ENCODE peak calls at places on chromosomes 7 and 10, in seven cellular contexts. One of them, this sample, is unnamed.

GRCh38 chr7:66366701-66367100 is 161.6 kb downstream of the TPST1 start:
- DNase-seq in EL: peak
- DNase-seq in activated CD4-positive, CD25-positive, alpha-beta regulatory T cell: no peak
- DNase-seq in mesenteric fat pad: peak
- DNase-seq in head of caudate nucleus: no peak
- DNase-seq in SW480: no peak
- DNase-seq in type B pancreatic cell: no peak
- DNase-seq in this sample: no peak

GRCh38 chr10:19908991-19909699 is 92.9 kb downstream of the PLXDC2 start:
- DNase-seq in mesenteric fat pad: no peak
- DNase-seq in type B pancreatic cell: no peak
- DNase-seq in head of caudate nucleus: no peak
- DNase-seq in SW480: no peak
- DNase-seq in EL: no peak
- DNase-seq in activated CD4-positive, CD25-positive, alpha-beta regulatory T cell: no peak
- DNase-seq in this sample: no peak

GRCh38 chr10:102605712-102606111 is 38.6 kb upstream of the TRIM8 start:
- DNase-seq in EL: peak
- DNase-seq in head of caudate nucleus: no peak
- DNase-seq in SW480: peak
- DNase-seq in mesenteric fat pad: no peak
- DNase-seq in activated CD4-positive, CD25-positive, alpha-beta regulatory T cell: no peak
- DNase-seq in type B pancreatic cell: no peak
- DNase-seq in this sample: no peak

GRCh38 chr7:65809259-65809981 is 63.5 kb upstream of the VKORC1L1 start:
- DNase-seq in head of caudate nucleus: no peak
- DNase-seq in EL: no peak
- DNase-seq in mesenteric fat pad: peak
- DNase-seq in SW480: no peak
- DNase-seq in type B pancreatic cell: no peak
- DNase-seq in activated CD4-positive, CD25-positive, alpha-beta regulatory T cell: no peak
- DNase-seq in this sample: no peak

GRCh38 chr7:7773334-7774308 is 55.2 kb upstream of the RPA3 start:
- DNase-seq in type B pancreatic cell: no peak
- DNase-seq in EL: no peak
- DNase-seq in mesenteric fat pad: no peak
- DNase-seq in head of caudate nucleus: no peak
- DNase-seq in SW480: no peak
- DNase-seq in activated CD4-positive, CD25-positive, alpha-beta regulatory T cell: no peak
- DNase-seq in this sample: no peak

GRCh38 chr10:45444976-45445898 is 71.2 kb downstream of the ALOX5 start:
- DNase-seq in head of caudate nucleus: no peak
- DNase-seq in type B pancreatic cell: no peak
- DNase-seq in EL: no peak
- DNase-seq in activated CD4-positive, CD25-positive, alpha-beta regulatory T cell: no peak
- DNase-seq in SW480: no peak
- DNase-seq in mesenteric fat pad: no peak
- DNase-seq in this sample: no peak

GRCh38 chr7:30984359-30985107 is 20.8 kb downstream of the GHRHR start:
- DNase-seq in activated CD4-positive, CD25-positive, alpha-beta regulatory T cell: no peak
- DNase-seq in type B pancreatic cell: no peak
- DNase-seq in SW480: peak
- DNase-seq in EL: peak
- DNase-seq in head of caudate nucleus: no peak
- DNase-seq in mesenteric fat pad: no peak
- DNase-seq in this sample: no peak

GRCh38 chr7:130281227-130281626 is 11.7 kb upstream of the CPA4 start:
- DNase-seq in SW480: no peak
- DNase-seq in EL: peak
- DNase-seq in activated CD4-positive, CD25-positive, alpha-beta regulatory T cell: no peak
- DNase-seq in mesenteric fat pad: no peak
- DNase-seq in head of caudate nucleus: no peak
- DNase-seq in type B pancreatic cell: no peak
- DNase-seq in this sample: no peak

GRCh38 chr7:128940494-128941322 is 3.0 kb downstream of the IRF5 start:
- DNase-seq in activated CD4-positive, CD25-positive, alpha-beta regulatory T cell: no peak
- DNase-seq in type B pancreatic cell: no peak
- DNase-seq in SW480: no peak
- DNase-seq in head of caudate nucleus: no peak
- DNase-seq in EL: no peak
- DNase-seq in mesenteric fat pad: no peak
- DNase-seq in this sample: no peak

GRCh38 chr7:123351506-123352225 is 151.9 kb upstream of the SLC13A1 start:
- DNase-seq in head of caudate nucleus: no peak
- DNase-seq in activated CD4-positive, CD25-positive, alpha-beta regulatory T cell: no peak
- DNase-seq in mesenteric fat pad: no peak
- DNase-seq in EL: no peak
- DNase-seq in type B pancreatic cell: no peak
- DNase-seq in SW480: no peak
- DNase-seq in this sample: no peak

GRCh38 chr10:85791846-85792532 is 574.6 kb downstream of the GRID1 start:
- DNase-seq in head of caudate nucleus: no peak
- DNase-seq in EL: no peak
- DNase-seq in type B pancreatic cell: no peak
- DNase-seq in SW480: peak
- DNase-seq in mesenteric fat pad: no peak
- DNase-seq in activated CD4-positive, CD25-positive, alpha-beta regulatory T cell: no peak
- DNase-seq in this sample: no peak

GRCh38 chr10:26881600-26882331 is 21.0 kb upstream of the ABI1 start:
- DNase-seq in EL: peak
- DNase-seq in mesenteric fat pad: no peak
- DNase-seq in activated CD4-positive, CD25-positive, alpha-beta regulatory T cell: no peak
- DNase-seq in head of caudate nucleus: no peak
- DNase-seq in SW480: peak
- DNase-seq in type B pancreatic cell: no peak
- DNase-seq in this sample: peak

GRCh38 chr10:79397575-79398303 is 47.7 kb downstream of the ZCCHC24 start:
- DNase-seq in head of caudate nucleus: no peak
- DNase-seq in EL: no peak
- DNase-seq in mesenteric fat pad: no peak
- DNase-seq in activated CD4-positive, CD25-positive, alpha-beta regulatory T cell: no peak
- DNase-seq in SW480: no peak
- DNase-seq in type B pancreatic cell: no peak
- DNase-seq in this sample: no peak

GRCh38 chr10:88881335-88881734 is 1.3 kb downstream of the STAMBPL1 start:
- DNase-seq in head of caudate nucleus: no peak
- DNase-seq in mesenteric fat pad: no peak
- DNase-seq in type B pancreatic cell: no peak
- DNase-seq in SW480: no peak
- DNase-seq in activated CD4-positive, CD25-positive, alpha-beta regulatory T cell: no peak
- DNase-seq in EL: peak
- DNase-seq in this sample: no peak

GRCh38 chr10:94546616-94547175 is 1.1 kb downstream of the HELLS start:
- DNase-seq in head of caudate nucleus: no peak
- DNase-seq in EL: peak
- DNase-seq in SW480: peak
- DNase-seq in mesenteric fat pad: no peak
- DNase-seq in type B pancreatic cell: no peak
- DNase-seq in activated CD4-positive, CD25-positive, alpha-beta regulatory T cell: no peak
- DNase-seq in this sample: peak

GRCh38 chr10:132141526-132142395 is 45.0 kb upstream of the DPYSL4 start:
- DNase-seq in EL: no peak
- DNase-seq in mesenteric fat pad: peak
- DNase-seq in type B pancreatic cell: no peak
- DNase-seq in activated CD4-positive, CD25-positive, alpha-beta regulatory T cell: no peak
- DNase-seq in SW480: no peak
- DNase-seq in head of caudate nucleus: no peak
- DNase-seq in this sample: no peak

GRCh38 chr10:70324341-70324861 is 40.6 kb upstream of the NPFFR1 start:
- DNase-seq in type B pancreatic cell: no peak
- DNase-seq in SW480: no peak
- DNase-seq in EL: no peak
- DNase-seq in activated CD4-positive, CD25-positive, alpha-beta regulatory T cell: no peak
- DNase-seq in head of caudate nucleus: no peak
- DNase-seq in mesenteric fat pad: no peak
- DNase-seq in this sample: no peak

GRCh38 chr7:156012412-156012811 is 200.1 kb upstream of the SHH start:
- DNase-seq in activated CD4-positive, CD25-positive, alpha-beta regulatory T cell: no peak
- DNase-seq in type B pancreatic cell: no peak
- DNase-seq in EL: no peak
- DNase-seq in SW480: no peak
- DNase-seq in mesenteric fat pad: no peak
- DNase-seq in head of caudate nucleus: no peak
- DNase-seq in this sample: no peak

GRCh38 chr10:110436554-110437350 is 61.0 kb upstream of the DUSP5 start:
- DNase-seq in type B pancreatic cell: no peak
- DNase-seq in mesenteric fat pad: peak
- DNase-seq in head of caudate nucleus: no peak
- DNase-seq in SW480: no peak
- DNase-seq in EL: no peak
- DNase-seq in activated CD4-positive, CD25-positive, alpha-beta regulatory T cell: no peak
- DNase-seq in this sample: no peak

GRCh38 chr10:61901829-61902447 is 439 bp downstream of the ARID5B start:
- DNase-seq in type B pancreatic cell: no peak
- DNase-seq in EL: no peak
- DNase-seq in activated CD4-positive, CD25-positive, alpha-beta regulatory T cell: no peak
- DNase-seq in mesenteric fat pad: no peak
- DNase-seq in SW480: no peak
- DNase-seq in head of caudate nucleus: no peak
- DNase-seq in this sample: no peak

GRCh38 chr7:150668472-150668911 is 17.0 kb upstream of the GIMAP2 start:
- DNase-seq in head of caudate nucleus: no peak
- DNase-seq in mesenteric fat pad: no peak
- DNase-seq in type B pancreatic cell: no peak
- DNase-seq in EL: no peak
- DNase-seq in activated CD4-positive, CD25-positive, alpha-beta regulatory T cell: peak
- DNase-seq in SW480: no peak
- DNase-seq in this sample: no peak

GRCh38 chr7:49892473-49892872 is 119.0 kb downstream of the VWC2 start:
- DNase-seq in mesenteric fat pad: no peak
- DNase-seq in type B pancreatic cell: no peak
- DNase-seq in head of caudate nucleus: no peak
- DNase-seq in activated CD4-positive, CD25-positive, alpha-beta regulatory T cell: no peak
- DNase-seq in SW480: no peak
- DNase-seq in EL: no peak
- DNase-seq in this sample: no peak

GRCh38 chr7:67692425-67692824 is 695.8 kb downstream of the TYW1 start:
- DNase-seq in EL: no peak
- DNase-seq in activated CD4-positive, CD25-positive, alpha-beta regulatory T cell: no peak
- DNase-seq in mesenteric fat pad: no peak
- DNase-seq in type B pancreatic cell: no peak
- DNase-seq in SW480: no peak
- DNase-seq in head of caudate nucleus: no peak
- DNase-seq in this sample: peak

GRCh38 chr7:130649004-130649790 is 19.4 kb downstream of the COPG2 start:
- DNase-seq in type B pancreatic cell: no peak
- DNase-seq in mesenteric fat pad: no peak
- DNase-seq in SW480: peak
- DNase-seq in head of caudate nucleus: no peak
- DNase-seq in activated CD4-positive, CD25-positive, alpha-beta regulatory T cell: no peak
- DNase-seq in EL: peak
- DNase-seq in this sample: no peak

GRCh38 chr10:110008518-110009339 is 945 bp downstream of the ADD3 start:
- DNase-seq in SW480: peak
- DNase-seq in EL: no peak
- DNase-seq in activated CD4-positive, CD25-positive, alpha-beta regulatory T cell: peak
- DNase-seq in type B pancreatic cell: no peak
- DNase-seq in head of caudate nucleus: no peak
- DNase-seq in mesenteric fat pad: no peak
- DNase-seq in this sample: peak

GRCh38 chr10:11279286-11279685 is 261.6 kb downstream of the CELF2 start:
- DNase-seq in EL: no peak
- DNase-seq in SW480: no peak
- DNase-seq in mesenteric fat pad: no peak
- DNase-seq in activated CD4-positive, CD25-positive, alpha-beta regulatory T cell: no peak
- DNase-seq in type B pancreatic cell: no peak
- DNase-seq in head of caudate nucleus: no peak
- DNase-seq in this sample: no peak

GRCh38 chr10:132889091-132889490 is 53.3 kb downstream of the CFAP46 start:
- DNase-seq in activated CD4-positive, CD25-positive, alpha-beta regulatory T cell: no peak
- DNase-seq in EL: no peak
- DNase-seq in head of caudate nucleus: no peak
- DNase-seq in type B pancreatic cell: peak
- DNase-seq in mesenteric fat pad: peak
- DNase-seq in SW480: no peak
- DNase-seq in this sample: no peak

GRCh38 chr7:17155529-17155928 is 142.9 kb upstream of the AHR start:
- DNase-seq in SW480: no peak
- DNase-seq in type B pancreatic cell: no peak
- DNase-seq in mesenteric fat pad: no peak
- DNase-seq in activated CD4-positive, CD25-positive, alpha-beta regulatory T cell: no peak
- DNase-seq in EL: no peak
- DNase-seq in head of caudate nucleus: no peak
- DNase-seq in this sample: peak

GRCh38 chr7:39016609-39017008 is 38.9 kb downstream of the POU6F2 start:
- DNase-seq in mesenteric fat pad: no peak
- DNase-seq in SW480: no peak
- DNase-seq in activated CD4-positive, CD25-positive, alpha-beta regulatory T cell: no peak
- DNase-seq in EL: no peak
- DNase-seq in head of caudate nucleus: no peak
- DNase-seq in type B pancreatic cell: no peak
- DNase-seq in this sample: no peak

GRCh38 chr10:129655007-129655678 is 188.1 kb downstream of the MGMT start:
- DNase-seq in SW480: no peak
- DNase-seq in head of caudate nucleus: no peak
- DNase-seq in type B pancreatic cell: no peak
- DNase-seq in EL: no peak
- DNase-seq in activated CD4-positive, CD25-positive, alpha-beta regulatory T cell: no peak
- DNase-seq in mesenteric fat pad: no peak
- DNase-seq in this sample: no peak

GRCh38 chr10:88194041-88194887 is 330.8 kb downstream of the PTEN start:
- DNase-seq in EL: peak
- DNase-seq in head of caudate nucleus: no peak
- DNase-seq in mesenteric fat pad: no peak
- DNase-seq in activated CD4-positive, CD25-positive, alpha-beta regulatory T cell: no peak
- DNase-seq in SW480: no peak
- DNase-seq in type B pancreatic cell: no peak
- DNase-seq in this sample: no peak

GRCh38 chr7:95002726-95003125 is 95.3 kb downstream of the PPP1R9A start:
- DNase-seq in mesenteric fat pad: no peak
- DNase-seq in EL: no peak
- DNase-seq in type B pancreatic cell: no peak
- DNase-seq in head of caudate nucleus: no peak
- DNase-seq in activated CD4-positive, CD25-positive, alpha-beta regulatory T cell: no peak
- DNase-seq in SW480: no peak
- DNase-seq in this sample: no peak

GRCh38 chr10:129105266-129105665 is 361.8 kb upstream of the MGMT start:
- DNase-seq in SW480: no peak
- DNase-seq in head of caudate nucleus: no peak
- DNase-seq in activated CD4-positive, CD25-positive, alpha-beta regulatory T cell: no peak
- DNase-seq in type B pancreatic cell: no peak
- DNase-seq in EL: no peak
- DNase-seq in mesenteric fat pad: no peak
- DNase-seq in this sample: no peak

GRCh38 chr10:15571570-15571969 is 148.2 kb downstream of the ITGA8 start:
- DNase-seq in activated CD4-positive, CD25-positive, alpha-beta regulatory T cell: no peak
- DNase-seq in type B pancreatic cell: no peak
- DNase-seq in head of caudate nucleus: no peak
- DNase-seq in EL: peak
- DNase-seq in mesenteric fat pad: no peak
- DNase-seq in SW480: no peak
- DNase-seq in this sample: peak

GRCh38 chr10:98403812-98404504 is 11.0 kb downstream of the PYROXD2 start:
- DNase-seq in type B pancreatic cell: no peak
- DNase-seq in EL: peak
- DNase-seq in activated CD4-positive, CD25-positive, alpha-beta regulatory T cell: no peak
- DNase-seq in head of caudate nucleus: no peak
- DNase-seq in SW480: no peak
- DNase-seq in mesenteric fat pad: no peak
- DNase-seq in this sample: no peak

GRCh38 chr7:55546826-55547225 is 25.5 kb downstream of the VOPP1 start:
- DNase-seq in EL: peak
- DNase-seq in SW480: peak
- DNase-seq in type B pancreatic cell: no peak
- DNase-seq in mesenteric fat pad: no peak
- DNase-seq in activated CD4-positive, CD25-positive, alpha-beta regulatory T cell: peak
- DNase-seq in head of caudate nucleus: no peak
- DNase-seq in this sample: peak

GRCh38 chr7:152633504-152633903 is 42.4 kb downstream of the XRCC2 start:
- DNase-seq in SW480: no peak
- DNase-seq in mesenteric fat pad: no peak
- DNase-seq in EL: no peak
- DNase-seq in activated CD4-positive, CD25-positive, alpha-beta regulatory T cell: no peak
- DNase-seq in head of caudate nucleus: no peak
- DNase-seq in type B pancreatic cell: no peak
- DNase-seq in this sample: no peak

GRCh38 chr7:24715661-24716479 is 41.4 kb downstream of the GSDME start:
- DNase-seq in activated CD4-positive, CD25-positive, alpha-beta regulatory T cell: no peak
- DNase-seq in mesenteric fat pad: no peak
- DNase-seq in EL: peak
- DNase-seq in head of caudate nucleus: no peak
- DNase-seq in type B pancreatic cell: no peak
- DNase-seq in SW480: peak
- DNase-seq in this sample: no peak